ENCODE peak calls at places on chromosomes 2 and 18, in seven cellular contexts. N is iPS DF 6.9, F is GM23248, Z is transverse colon, Y is K562, H is gastrocnemius medialis, C is mesenchymal stem cell. A is an unnamed sample.

GRCh38 chr2:167550448-167550847 is 662.2 kb downstream of the XIRP2 start:
- DNase-seq in N (no peak), F (peak; percentile 45), Z (no peak), Y (no peak), H (no peak), C (peak; percentile 25), A (peak; percentile 58)

GRCh38 chr2:69907216-69907615 is 7.7 kb upstream of the MXD1 start:
- DNase-seq in N (no peak), F (no peak), Z (no peak), Y (no peak), H (no peak), C (no peak), A (no peak)

GRCh38 chr2:240996834-240997140 is 1.6 kb upstream of the SNED1 start:
- DNase-seq in N (no peak), F (no peak), Z (no peak), Y (no peak), H (no peak), C (no peak), A (no peak)

GRCh38 chr2:162824319-162824718 is 14.2 kb downstream of the KCNH7 start:
- DNase-seq in N (peak; percentile 9), F (no peak), Z (no peak), Y (no peak), H (no peak), C (no peak), A (no peak)

GRCh38 chr2:72148391-72148974 is 821 bp upstream of the CYP26B1 start:
- DNase-seq in N (no peak), F (peak; percentile 52), Z (no peak), Y (peak; percentile 47), H (peak; percentile 8), C (no peak), A (no peak)

GRCh38 chr2:9975805-9976447 is 24.4 kb downstream of the GRHL1 start:
- DNase-seq in N (no peak), F (peak; percentile 97), Z (no peak), Y (peak; percentile 30), H (peak; percentile 39), C (peak; percentile 92), A (no peak)

GRCh38 chr18:47113796-47114540 is 36.3 kb downstream of the HDHD2 start:
- DNase-seq in N (no peak), F (peak; percentile 63), Z (no peak), Y (no peak), H (no peak), C (no peak), A (peak; percentile 85)

GRCh38 chr2:190636362-190636761 is 12.5 kb upstream of the NAB1 start:
- DNase-seq in N (no peak), F (peak; percentile 85), Z (no peak), Y (peak; percentile 12), H (no peak), C (peak; percentile 69), A (peak; percentile 83)

GRCh38 chr2:241378816-241379215 is 22.7 kb downstream of the FARP2 start:
- DNase-seq in N (no peak), F (peak; percentile 57), Z (no peak), Y (no peak), H (no peak), C (no peak), A (no peak)

GRCh38 chr2:120453635-120453998 is 107.7 kb downstream of the INHBB start:
- DNase-seq in N (no peak), F (peak; percentile 71), Z (no peak), Y (peak; percentile 53), H (no peak), C (peak; percentile 53), A (no peak)

GRCh38 chr2:120456867-120457266 is 110.9 kb downstream of the INHBB start:
- DNase-seq in N (no peak), F (no peak), Z (no peak), Y (no peak), H (no peak), C (no peak), A (peak; percentile 68)

GRCh38 chr2:120452945-120453634 is 107.2 kb downstream of the INHBB start:
- DNase-seq in N (no peak), F (no peak), Z (no peak), Y (no peak), H (no peak), C (no peak), A (no peak)

GRCh38 chr2:120452131-120452530 is 106.2 kb downstream of the INHBB start:
- DNase-seq in N (no peak), F (no peak), Z (no peak), Y (no peak), H (no peak), C (no peak), A (no peak)

DNA sequence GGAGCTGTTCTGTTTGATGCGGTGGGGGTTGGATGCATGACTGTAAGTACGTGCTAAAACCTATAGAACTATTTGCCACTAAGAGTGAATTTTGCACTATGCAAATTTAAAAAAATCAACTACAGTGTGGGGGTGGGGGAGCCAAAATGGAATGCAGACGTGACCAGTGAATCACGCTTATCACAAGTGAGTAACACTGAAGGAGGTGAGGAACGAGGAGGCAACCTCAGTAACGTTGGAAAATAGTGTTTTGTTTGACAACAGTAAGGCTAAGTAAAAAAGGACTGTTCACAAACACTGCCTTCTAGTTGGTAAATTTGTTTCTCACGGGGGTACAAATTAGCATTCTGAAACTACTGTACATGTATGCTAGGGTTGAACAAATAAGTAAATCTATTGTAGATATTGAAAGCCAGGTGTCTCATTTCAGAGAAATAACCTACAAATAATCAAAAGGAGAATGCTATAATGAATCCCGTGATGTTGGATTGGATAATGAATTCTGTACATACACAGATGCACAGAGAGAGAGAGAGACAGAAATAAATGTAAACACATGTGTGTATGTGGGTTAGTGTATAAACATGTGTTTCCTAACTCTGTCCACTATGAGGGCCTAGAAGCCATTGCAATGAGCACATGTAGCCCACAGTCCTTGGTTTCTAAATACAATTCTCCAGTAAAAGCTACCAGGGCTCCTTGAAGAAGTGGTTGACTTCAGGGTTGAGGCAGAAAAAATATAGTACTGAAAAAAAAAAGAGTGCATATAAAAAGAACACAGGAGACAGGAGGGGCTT is 109.3 kb downstream of the INHBB start:
- DNase-seq in N (no peak), F (peak; percentile 27), Z (no peak), Y (no peak), H (no peak), C (peak; percentile 70), A (no peak)
- H3K27ac ChIP-seq in N (no peak overlapping the region), F (no peak overlapping the region), Z (no peak overlapping the region), Y (no peak overlapping the region), H (no peak overlapping the region), C (no peak overlapping the region), A (no peak overlapping the region)

DNA sequence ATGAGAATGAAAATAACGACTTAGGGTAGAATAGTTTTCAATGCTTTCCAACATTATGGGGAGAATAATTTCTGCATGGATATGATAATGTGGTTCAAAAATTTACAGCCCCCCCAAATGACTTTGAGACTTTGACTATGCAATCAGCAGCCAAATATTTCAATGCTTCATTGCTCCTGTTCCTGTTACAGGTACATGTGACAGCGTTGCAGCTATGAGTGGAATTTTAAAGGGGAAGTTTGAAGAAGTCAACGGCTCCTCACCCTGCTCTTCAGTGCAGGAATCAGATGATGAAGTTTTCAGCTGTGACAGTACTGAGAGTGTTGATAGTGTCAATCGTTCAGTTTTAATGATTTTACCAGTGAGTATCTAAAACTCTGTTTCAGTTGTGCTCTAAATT is 25.1 kb downstream of the CSRNP3 start:
- DNase-seq in N (no peak), F (no peak), Z (no peak), Y (no peak), H (no peak), C (no peak), A (no peak)
- H3K27ac ChIP-seq in N (no peak overlapping the region), F (no peak overlapping the region), Z (no peak overlapping the region), Y (no peak overlapping the region), H (no peak overlapping the region), C (no peak overlapping the region), A (no peak overlapping the region)

GRCh38 chr2:231514951-231515297 is 15.3 kb downstream of the NMUR1 start:
- DNase-seq in N (no peak), F (peak; percentile 41), Z (no peak), Y (no peak), H (no peak), C (no peak), A (no peak)
- H3K27ac ChIP-seq in N (no peak overlapping the region), F (peak overlapping the region; percentile 12), Z (peak overlapping the region; percentile 85), Y (peak overlapping the region; percentile 81), H (peak overlapping the region; percentile 99), C (no peak overlapping the region), A (no peak overlapping the region)

GRCh38 chr18:66439207-66439606 is 164.7 kb downstream of the CDH19 start:
- DNase-seq in N (no peak), F (no peak), Z (no peak), Y (no peak), H (no peak), C (no peak), A (no peak)
- H3K27ac ChIP-seq in N (no peak overlapping the region), F (no peak overlapping the region), Z (no peak overlapping the region), Y (no peak overlapping the region), H (no peak overlapping the region), C (no peak overlapping the region), A (no peak overlapping the region)

GRCh38 chr2:159093496-159093895 is 125.1 kb downstream of the TANC1 start:
- DNase-seq in N (no peak), F (peak; percentile 18), Z (peak; percentile 29), Y (no peak), H (no peak), C (peak; percentile 53), A (no peak)

GRCh38 chr2:159091981-159092380 is 123.5 kb downstream of the TANC1 start:
- DNase-seq in N (no peak), F (peak; percentile 36), Z (peak; percentile 45), Y (no peak), H (no peak), C (peak; percentile 55), A (no peak)

GRCh38 chr2:159090514-159091201 is 122.2 kb downstream of the TANC1 start:
- DNase-seq in N (no peak), F (peak; percentile 76), Z (no peak), Y (no peak), H (no peak), C (peak; percentile 72), A (no peak)

GRCh38 chr2:159089543-159089942 is 121.1 kb downstream of the TANC1 start:
- DNase-seq in N (no peak), F (peak; percentile 18), Z (no peak), Y (no peak), H (peak; percentile 19), C (no peak), A (no peak)

DNA sequence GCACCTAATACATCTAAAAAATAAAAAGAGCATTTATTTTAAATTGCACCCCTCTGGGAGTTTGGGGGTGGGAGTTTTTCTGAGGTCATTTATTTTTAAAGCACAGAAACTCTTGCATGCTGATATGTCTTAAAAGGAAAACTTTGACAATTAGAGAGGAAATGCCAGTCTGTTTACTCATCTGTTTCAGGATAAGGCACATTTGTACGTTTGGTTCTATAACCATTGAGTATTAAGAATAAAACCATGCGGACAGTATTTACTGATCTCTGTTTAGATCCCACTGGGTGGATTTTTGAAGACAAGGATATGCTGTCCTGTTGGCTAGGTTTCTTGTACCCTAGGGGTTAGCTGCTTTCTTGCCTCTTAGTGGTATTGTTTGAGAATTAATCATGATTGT is 122.9 kb downstream of the TANC1 start:
- DNase-seq in N (no peak), F (peak; percentile 77), Z (no peak), Y (no peak), H (no peak), C (peak; percentile 84), A (no peak)
- H3K27ac ChIP-seq in N (no peak overlapping the region), F (peak overlapping the region; percentile 68), Z (peak overlapping the region; percentile 90), Y (no peak overlapping the region), H (peak overlapping the region; percentile 52), C (peak overlapping the region; percentile 99), A (no peak overlapping the region)

A was measured in mesendoderm.